ENCODE peak calls at places on chromosomes 16 and 17, in five cellular contexts. K is stomach, Z is body of pancreas, T is A549, L is neural progenitor cell. X is an unnamed sample. For H3K4me1, the result is how much of the 10 kb centered on the place peaks cover.

GRCh38 chr17:77375108-77375507 is 234.3 kb downstream of the SEC14L1 start:
- DNase-seq in K (peak), Z (no peak), T (no peak), L (peak), X (no peak)

GRCh38 chr16:87757841-87758426 is 7.9 kb downstream of the KLHDC4 start:
- DNase-seq in K (no peak), Z (no peak), T (peak), L (no peak), X (no peak)

GRCh38 chr17:40857535-40857934 is 9.5 kb downstream of the KRT12 start:
- DNase-seq in K (no peak), Z (no peak), T (no peak), L (no peak), X (no peak)

GRCh38 chr17:65220732-65221131 is 83.6 kb downstream of the RGS9 start:
- DNase-seq in K (no peak), Z (no peak), T (no peak), L (no peak), X (no peak)

GRCh38 chr17:62899349-62899748 is 66.7 kb upstream of the TANC2 start:
- DNase-seq in K (no peak), Z (no peak), T (no peak), L (no peak), X (no peak)

GRCh38 chr16:83116274-83116892 is 489.6 kb downstream of the CDH13 start:
- DNase-seq in K (no peak), Z (no peak), T (no peak), L (no peak), X (no peak)

GRCh38 chr17:52737071-52737470 is 578.6 kb upstream of the CA10 start:
- DNase-seq in K (no peak), Z (no peak), T (no peak), L (no peak), X (no peak)

GRCh38 chr16:61042736-61043135 is 993.5 kb downstream of the CDH8 start:
- DNase-seq in K (no peak), Z (no peak), T (no peak), L (peak), X (no peak)

GRCh38 chr17:81371910-81372760 is 23.1 kb upstream of the BAHCC1 start:
- DNase-seq in K (no peak), Z (peak), T (peak), L (peak), X (peak)

GRCh38 chr17:64499805-64500486 is 3.1 kb upstream of the POLG2 start:
- DNase-seq in K (no peak), Z (no peak), T (peak), L (no peak), X (no peak)

GRCh38 chr16:55508941-55509920 is at the start of gene LPCAT2:
- DNase-seq in K (peak), Z (peak), T (peak), L (peak), X (peak)

GRCh38 chr17:76381633-76382304 is 2.6 kb upstream of the SPHK1 start:
- DNase-seq in K (no peak), Z (peak), T (no peak), L (peak), X (peak)

GRCh38 chr16:31138621-31139578 is 3.4 kb upstream of the PRSS8 start:
- DNase-seq in K (peak), Z (peak), T (peak), L (peak), X (peak)

GRCh38 chr17:73786286-73786743 is 142.1 kb upstream of the SDK2 start:
- DNase-seq in K (peak), Z (peak), T (peak), L (peak), X (no peak)

GRCh38 chr16:22373662-22374310 is 633 bp downstream of the CDR2 start:
- DNase-seq in K (peak), Z (peak), T (no peak), L (peak), X (no peak)

GRCh38 chr16:50335198-50335958 is 33.4 kb downstream of the BRD7 start:
- DNase-seq in K (no peak), Z (no peak), T (no peak), L (no peak), X (no peak)

GRCh38 chr17:56203430-56203829 is 50.2 kb downstream of the ANKFN1 start:
- DNase-seq in K (no peak), Z (no peak), T (peak), L (no peak), X (no peak)

GRCh38 chr16:68313116-68313515 is 2.3 kb downstream of the PRMT7 start:
- DNase-seq in K (no peak), Z (no peak), T (no peak), L (no peak), X (no peak)

GRCh38 chr17:72125226-72125651 is 4.4 kb downstream of the SOX9 start:
- DNase-seq in K (no peak), Z (no peak), T (no peak), L (peak), X (no peak)

GRCh38 chr16:30588651-30589050 is 3.2 kb upstream of the ZNF785 start:
- DNase-seq in K (no peak), Z (no peak), T (no peak), L (no peak), X (no peak)

GRCh38 chr17:65561394-65562205 is at the start of gene AXIN2:
- DNase-seq in K (peak), Z (peak), T (peak), L (peak), X (peak)

GRCh38 chr16:54931041-54931756 is 534 bp downstream of the IRX5 start:
- DNase-seq in K (no peak), Z (peak), T (peak), L (peak), X (no peak)

GRCh38 chr17:81994593-81995462 is 17.4 kb downstream of the ASPSCR1 start:
- DNase-seq in K (peak), Z (no peak), T (no peak), L (no peak), X (no peak)

GRCh38 chr16:1613728-1614225 is 1.6 kb downstream of the CRAMP1 start:
- DNase-seq in K (peak), Z (peak), T (no peak), L (peak), X (no peak)

GRCh38 chr17:51270675-51271074 is 10.3 kb downstream of the UTP18 start:
- DNase-seq in K (no peak), Z (no peak), T (no peak), L (no peak), X (no peak)

GRCh38 chr16:79509221-79509631 is 91.3 kb downstream of the MAF start:
- DNase-seq in K (peak), Z (peak), T (no peak), L (peak), X (no peak)

GRCh38 chr17:13106171-13106570 is 88.3 kb upstream of the ELAC2 start:
- DNase-seq in K (no peak), Z (no peak), T (no peak), L (no peak), X (no peak)

GRCh38 chr17:68771867-68772515 is 170.8 kb upstream of the FAM20A start:
- DNase-seq in K (no peak), Z (no peak), T (peak), L (peak), X (no peak)

GRCh38 chr17:81805707-81806460 is 1.9 kb downstream of the GCGR start:
- DNase-seq in K (no peak), Z (no peak), T (no peak), L (no peak), X (peak)

GRCh38 chr17:59149841-59150511 is 5.0 kb downstream of the SKA2 start:
- DNase-seq in K (no peak), Z (no peak), T (peak), L (no peak), X (no peak)
- H3K27ac ChIP-seq in K (no peak), Z (no peak), T (peak), L (no peak), X (peak)

GRCh38 chr17:28724500-28725165 is 1.4 kb downstream of the TLCD1 start:
- DNase-seq in K (no peak), Z (no peak), T (peak), L (no peak), X (no peak)
- H3K4me1 ChIP-seq in K (under half), Z (half or more), T (under half), L (under half), X (under half)

GRCh38 chr17:37300683-37301082 is 75.1 kb upstream of the C17orf78 start:
- DNase-seq in K (no peak), Z (no peak), T (no peak), L (no peak), X (no peak)
- H3K27ac ChIP-seq in K (no peak), Z (no peak), T (peak), L (peak), X (peak)

DNA sequence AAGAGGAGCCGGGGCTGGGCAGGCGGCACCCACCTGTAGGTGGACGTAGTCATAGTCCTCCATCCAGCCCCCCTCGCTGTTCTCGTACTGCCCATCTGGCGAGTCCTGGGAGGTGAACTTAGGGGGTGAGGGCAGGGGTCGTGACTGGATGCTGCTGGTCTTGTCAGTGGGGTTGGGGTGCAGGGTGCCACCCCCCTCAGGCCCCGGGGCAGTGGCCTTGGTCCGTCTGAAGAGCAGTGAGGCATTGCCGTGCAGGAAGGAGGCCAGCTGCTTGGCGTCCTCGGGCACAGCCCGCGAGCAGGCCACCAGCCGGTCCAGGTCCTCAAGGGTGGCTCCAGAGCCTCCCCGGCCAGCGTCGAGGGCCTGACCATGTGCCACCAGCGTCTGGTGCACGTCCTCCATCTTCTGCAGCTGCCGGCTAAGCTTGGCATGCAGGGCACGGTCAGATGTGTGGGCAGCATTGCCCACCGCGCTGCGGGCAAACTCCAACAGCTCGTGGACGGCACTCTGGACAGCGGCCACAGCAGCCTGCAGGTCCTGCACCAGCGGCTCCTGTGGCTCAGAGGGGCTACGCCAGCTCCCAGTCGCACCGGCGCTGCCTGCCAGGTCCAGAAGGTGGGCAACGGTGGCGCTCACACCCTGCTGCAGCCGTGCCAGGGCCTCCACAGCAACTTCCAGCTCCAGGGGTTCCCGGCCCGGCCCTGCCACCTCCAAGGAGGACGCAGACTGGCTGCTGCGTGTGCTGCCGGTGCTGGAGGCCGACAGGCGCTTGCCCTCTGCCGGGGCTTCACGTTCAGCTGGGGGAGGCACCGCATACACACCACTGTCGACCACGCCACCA is 16.3 kb downstream of the CTRB1 start:
- DNase-seq in K (no peak), Z (no peak), T (no peak), L (no peak), X (no peak)
- H3K4me1 ChIP-seq in K (under half), Z (half or more), T (under half), L (under half), X (under half)

DNA sequence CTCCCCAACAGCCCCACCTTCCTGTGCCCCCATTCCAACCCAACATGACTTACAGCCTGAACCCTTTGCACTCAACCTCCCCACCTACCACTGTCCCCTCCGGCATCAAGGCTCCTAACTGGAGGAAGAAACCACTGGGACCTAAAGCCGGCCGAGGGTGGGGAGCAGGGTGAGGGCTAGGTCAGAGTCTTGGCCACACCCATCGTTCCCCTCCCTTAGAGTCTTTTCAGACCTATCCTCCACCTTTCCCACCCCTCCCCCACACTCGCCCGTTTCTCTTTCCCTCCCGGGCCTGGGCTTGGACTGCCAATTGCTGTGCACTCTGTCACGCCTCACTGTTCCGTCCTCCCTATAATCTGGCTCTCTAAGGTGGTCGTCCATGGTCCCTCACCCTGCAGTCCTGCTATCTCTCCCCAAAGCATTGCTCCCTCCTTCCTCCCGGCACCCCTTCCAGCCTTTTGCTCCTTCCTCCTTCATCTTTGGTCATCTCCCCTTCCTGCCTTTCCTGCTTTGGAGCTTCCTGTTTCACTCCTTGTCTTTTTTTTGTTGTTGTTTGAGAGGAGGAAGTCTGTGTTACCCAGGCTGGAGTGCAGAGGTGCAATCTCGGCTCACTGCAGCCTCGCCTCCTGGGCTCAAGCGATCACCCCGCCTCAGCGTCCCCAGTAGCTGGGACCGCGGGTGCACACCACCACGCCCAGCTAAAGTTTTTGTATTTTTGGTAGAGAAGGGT is 958 bp upstream of the CLDN7 start:
- DNase-seq in K (no peak), Z (peak), T (peak), L (peak), X (no peak)
- H3K27ac ChIP-seq in K (no peak), Z (peak), T (peak), L (no peak), X (peak)

GRCh38 chr16:73433493-73434307 is 385.8 kb upstream of the ZFHX3 start:
- DNase-seq in K (no peak), Z (no peak), T (no peak), L (peak), X (no peak)

GRCh38 chr16:73430138-73430537 is 382.2 kb upstream of the ZFHX3 start:
- DNase-seq in K (no peak), Z (no peak), T (no peak), L (no peak), X (no peak)

GRCh38 chr16:73432794-73433455 is 385.0 kb upstream of the ZFHX3 start:
- DNase-seq in K (no peak), Z (no peak), T (no peak), L (no peak), X (no peak)

DNA sequence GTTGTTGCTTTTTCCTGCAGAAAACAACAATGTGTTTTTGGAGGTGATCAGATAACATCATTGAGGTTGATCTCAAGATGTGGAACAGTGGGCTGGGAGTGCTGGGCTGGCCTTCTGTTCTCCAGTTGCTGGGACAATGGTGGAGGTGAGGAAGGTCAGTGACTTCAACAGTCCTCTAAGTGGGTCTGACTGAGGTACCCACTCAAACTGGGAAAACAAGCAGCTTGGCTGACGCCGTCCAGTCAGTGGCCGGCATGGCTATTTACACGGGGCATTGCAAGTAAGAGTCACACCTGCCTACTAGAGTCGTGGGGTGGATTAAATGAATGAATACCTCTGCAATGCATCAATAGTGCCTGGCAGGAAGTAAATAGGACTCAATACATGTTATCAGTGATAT is 386.7 kb upstream of the ZFHX3 start:
- DNase-seq in K (no peak), Z (no peak), T (no peak), L (no peak), X (no peak)
- H3K4me1 ChIP-seq in K (under half), Z (under half), T (under half), L (under half), X (under half)

GRCh38 chr16:86022381-86022960 is 123.5 kb downstream of the IRF8 start:
- DNase-seq in K (no peak), Z (no peak), T (no peak), L (no peak), X (peak)
- H3K27ac ChIP-seq in K (no peak), Z (no peak), T (no peak), L (no peak), X (no peak)

GRCh38 chr16:56914896-56915295 is 17.0 kb upstream of the HERPUD1 start:
- DNase-seq in K (no peak), Z (no peak), T (no peak), L (no peak), X (no peak)

GRCh38 chr16:56915311-56916105 is 16.4 kb upstream of the HERPUD1 start:
- DNase-seq in K (no peak), Z (no peak), T (no peak), L (no peak), X (no peak)

GRCh38 chr16:56911771-56912541 is 20.0 kb upstream of the HERPUD1 start:
- DNase-seq in K (peak), Z (no peak), T (no peak), L (peak), X (no peak)

GRCh38 chr16:56910654-56911539 is 21.0 kb upstream of the HERPUD1 start:
- DNase-seq in K (no peak), Z (no peak), T (no peak), L (no peak), X (no peak)

GRCh38 chr16:56912746-56913703 is 18.9 kb upstream of the HERPUD1 start:
- DNase-seq in K (no peak), Z (no peak), T (no peak), L (no peak), X (no peak)
- H3K4me1 ChIP-seq in K (under half), Z (half or more), T (under half), L (under half), X (under half)